ENCODE peak calls at places on chromosomes 4 and X, in four cellular contexts. L, M, O and V are unnamed samples.

GRCh38 chr4:2261110-2261852 is 628 bp downstream of the MXD4 start:
- DNase-seq in O (no peak), M (no peak), L (peak; percentile 30), V (no peak)

GRCh38 chrX:47151428-47151827 is 6.4 kb downstream of the RBM10 start:
- DNase-seq in O (no peak), L (no peak), M (no peak), V (no peak)

GRCh38 chrX:154458116-154458953 is at the start of gene PLXNA3:
- DNase-seq in O (no peak), M (no peak), L (peak; percentile 21), V (no peak)

GRCh38 chrX:10526442-10526841 is 93.9 kb downstream of the MID1 start:
- DNase-seq in L (no peak), O (no peak), M (no peak), V (no peak)

GRCh38 chr4:168610911-168611530 is 114.2 kb downstream of the PALLD start:
- DNase-seq in L (no peak), M (no peak), O (no peak), V (no peak)

GRCh38 chrX:107454302-107454701 is 4.8 kb downstream of the FRMPD3 start:
- DNase-seq in L (no peak), M (no peak), O (no peak), V (no peak)

GRCh38 chr4:37389967-37390580 is 145.5 kb downstream of the NWD2 start:
- DNase-seq in O (no peak), M (peak; percentile 16), L (peak; percentile 51), V (peak; percentile 32)

GRCh38 chr4:1082215-1083182 is 30.9 kb downstream of the RNF212 start:
- DNase-seq in L (peak; percentile 93), M (no peak), O (no peak), V (no peak)

GRCh38 chr4:10605056-10605455 is 79.5 kb downstream of the CLNK start:
- DNase-seq in L (no peak), M (no peak), O (no peak), V (no peak)

GRCh38 chr4:184937745-184938144 is 80.5 kb upstream of the HELT start:
- DNase-seq in O (peak; percentile 2), M (no peak), L (no peak), V (no peak)

GRCh38 chr4:98659106-98659592 is 738 bp upstream of the TSPAN5 start:
- DNase-seq in L (no peak), O (no peak), M (no peak), V (no peak)

GRCh38 chr4:79255793-79256192 is 70.1 kb downstream of the NAA11 start:
- DNase-seq in L (no peak), M (no peak), O (no peak), V (no peak)

GRCh38 chr4:6900181-6900812 is 9.3 kb upstream of the TBC1D14 start:
- DNase-seq in O (no peak), M (no peak), L (no peak), V (no peak)

GRCh38 chr4:26723216-26723615 is 137.4 kb upstream of the STIM2 start:
- DNase-seq in L (no peak), O (no peak), M (no peak), V (no peak)

GRCh38 chrX:154305481-154306205 is 10.0 kb downstream of the TKTL1 start:
- DNase-seq in M (no peak), L (no peak), O (no peak), V (no peak)

GRCh38 chr4:142265536-142265935 is 580.6 kb downstream of the INPP4B start:
- DNase-seq in L (peak; percentile 6), M (no peak), O (no peak), V (peak; percentile 42)

GRCh38 chr4:143641406-143641805 is 59.1 kb downstream of the FREM3 start:
- DNase-seq in L (no peak), M (no peak), O (no peak), V (no peak)

GRCh38 chrX:103329991-103330390 is at the start of gene TCEAL7:
- DNase-seq in M (no peak), O (peak; percentile 13), L (peak; percentile 32), V (no peak)

GRCh38 chr4:56728512-56728911 is 47.4 kb upstream of the HOPX start:
- DNase-seq in M (peak; percentile 23), O (peak; percentile 92), L (peak; percentile 33), V (no peak)

GRCh38 chrX:83339724-83340123 is 168.4 kb upstream of the POU3F4 start:
- DNase-seq in O (no peak), L (no peak), M (no peak), V (no peak)

GRCh38 chr4:6971536-6972374 is 62.1 kb downstream of the TBC1D14 start:
- DNase-seq in M (no peak), O (no peak), L (no peak), V (no peak)

GRCh38 chrX:132292753-132293152 is 73.5 kb upstream of the RAP2C start:
- DNase-seq in O (no peak), M (peak; percentile 18), L (peak; percentile 3), V (peak; percentile 24)

GRCh38 chrX:57329008-57329407 is 42.5 kb downstream of the FAAH2 start:
- DNase-seq in O (no peak), L (no peak), M (no peak), V (no peak)

GRCh38 chr4:159414305-159414704 is 311.4 kb downstream of the RAPGEF2 start:
- DNase-seq in O (no peak), L (no peak), M (no peak), V (no peak)

GRCh38 chr4:184280104-184280503 is 62.4 kb upstream of the ENPP6 start:
- DNase-seq in L (no peak), M (no peak), O (no peak), V (no peak)

GRCh38 chrX:53247928-53248327 is 22.9 kb upstream of the KDM5C start:
- DNase-seq in O (no peak), M (no peak), L (no peak), V (no peak)

GRCh38 chr4:147461161-147461560 is 19.7 kb upstream of the EDNRA start:
- DNase-seq in L (no peak), O (no peak), M (no peak), V (no peak)

GRCh38 chr4:155444695-155445094 is 67.9 kb upstream of the MAP9 start:
- DNase-seq in M (no peak), L (no peak), O (no peak), V (no peak)

GRCh38 chr4:140857111-140857510 is 100.9 kb upstream of the TBC1D9 start:
- DNase-seq in L (no peak), O (no peak), M (no peak), V (no peak)

GRCh38 chrX:128464091-128464490 is 411.9 kb upstream of the ACTRT1 start:
- DNase-seq in L (no peak), M (no peak), O (no peak), V (no peak)

GRCh38 chr4:150818661-150819060 is 196.4 kb downstream of the LRBA start:
- DNase-seq in M (no peak), O (no peak), L (no peak), V (no peak)

GRCh38 chr4:1720163-1720983 is 750 bp downstream of the TMEM129 start:
- DNase-seq in L (no peak), O (peak; percentile 31), M (no peak), V (no peak)

GRCh38 chrX:13733506-13733905 is 914 bp downstream of the TRAPPC2 start:
- DNase-seq in L (no peak), O (no peak), M (no peak), V (no peak)

GRCh38 chr4:124948976-124949597 is 236.6 kb upstream of the ANKRD50 start:
- DNase-seq in O (no peak), L (no peak), M (no peak), V (no peak)

GRCh38 chr4:104826171-104826570 is 320.5 kb upstream of the TET2 start:
- DNase-seq in L (no peak), O (peak; percentile 30), M (no peak), V (no peak)

GRCh38 chr4:24655971-24656370 is 71.6 kb upstream of the DHX15 start:
- DNase-seq in M (no peak), L (no peak), O (no peak), V (no peak)

GRCh38 chr4:116664198-116664597 is 421.2 kb downstream of the TRAM1L1 start:
- DNase-seq in L (no peak), O (no peak), M (no peak), V (no peak)

GRCh38 chrX:653316-653715 is 22.7 kb downstream of the SHOX start:
- DNase-seq in O (no peak), L (no peak), M (no peak), V (no peak)